ENCODE peak calls at places on chromosomes 6 and 20, in seven cellular contexts. T is lung; J is cardiac muscle cell; Y is DND-41; C is CD8-positive, alpha-beta T cell; I is mucosa of descending colon; K is heart left ventricle. D is an unnamed sample. For H3K4me1 and H3K36me3, the result is how much of the 10 kb centered on the place peaks cover.

GRCh38 chr20:35821807-35822242 is 50.0 kb downstream of the PHF20 start:
- DNase-seq in Y (no peak), J (no peak), T (no peak), K (no peak), I (no peak), C (no peak), D (peak)

GRCh38 chr6:6688283-6688682 is 99.8 kb downstream of the LY86 start:
- DNase-seq in I (no peak), Y (no peak), K (no peak), C (no peak), T (no peak), J (no peak), D (no peak)

GRCh38 chr20:40286991-40287531 is 402.0 kb downstream of the MAFB start:
- DNase-seq in T (peak), C (no peak), J (no peak), I (peak), Y (no peak), K (peak), D (no peak)

GRCh38 chr6:109008061-109008460 is 86.6 kb downstream of the SESN1 start:
- DNase-seq in T (no peak), K (no peak), Y (no peak), C (no peak), I (no peak), J (no peak), D (no peak)

GRCh38 chr20:17648306-17648646 is 33.8 kb downstream of the RRBP1 start:
- DNase-seq in T (peak), K (no peak), I (peak), J (peak), C (no peak), Y (no peak), D (no peak)

GRCh38 chr20:4811661-4812181 is 90.0 kb downstream of the PRND start:
- DNase-seq in T (peak), J (no peak), C (peak), K (peak), Y (peak), I (peak), D (no peak)

GRCh38 chr6:399785-400517 is 8.4 kb downstream of the IRF4 start:
- DNase-seq in J (no peak), Y (no peak), K (no peak), I (no peak), C (peak), T (no peak), D (no peak)

GRCh38 chr6:53197553-53197952 is 48.9 kb upstream of the GCM1 start:
- DNase-seq in Y (no peak), K (no peak), J (no peak), T (no peak), I (no peak), C (no peak), D (no peak)

GRCh38 chr6:16380220-16380809 is 141.9 kb downstream of the GMPR start:
- DNase-seq in K (peak), T (no peak), C (no peak), I (no peak), J (peak), Y (no peak), D (no peak)

GRCh38 chr6:47621838-47622449 is 76.4 kb upstream of the ADGRF4 start:
- DNase-seq in J (no peak), T (no peak), Y (no peak), C (no peak), K (no peak), I (no peak), D (no peak)

GRCh38 chr6:13573669-13574110 is 711 bp upstream of the SIRT5 start:
- DNase-seq in K (peak), T (peak), Y (no peak), C (no peak), J (peak), I (peak), D (no peak)

GRCh38 chr6:141024526-141024925 is 1108.2 kb upstream of the GJE1 start:
- DNase-seq in T (no peak), K (no peak), I (no peak), C (no peak), Y (no peak), J (no peak), D (no peak)

GRCh38 chr6:7650876-7651275 is 60.9 kb downstream of the SNRNP48 start:
- DNase-seq in I (no peak), J (no peak), K (no peak), T (no peak), Y (no peak), C (no peak), D (no peak)

GRCh38 chr6:149385998-149386646 is 13.9 kb upstream of the SUMO4 start:
- DNase-seq in T (no peak), Y (peak), C (no peak), J (no peak), I (no peak), K (no peak), D (no peak)

GRCh38 chr20:54649511-54649962 is 174.1 kb downstream of the DOK5 start:
- DNase-seq in C (peak), J (peak), T (peak), K (peak), Y (peak), I (peak), D (peak)

GRCh38 chr6:107698146-107698545 is 126.0 kb downstream of the SCML4 start:
- DNase-seq in C (no peak), I (no peak), Y (no peak), J (no peak), T (no peak), K (no peak), D (peak)

DNA sequence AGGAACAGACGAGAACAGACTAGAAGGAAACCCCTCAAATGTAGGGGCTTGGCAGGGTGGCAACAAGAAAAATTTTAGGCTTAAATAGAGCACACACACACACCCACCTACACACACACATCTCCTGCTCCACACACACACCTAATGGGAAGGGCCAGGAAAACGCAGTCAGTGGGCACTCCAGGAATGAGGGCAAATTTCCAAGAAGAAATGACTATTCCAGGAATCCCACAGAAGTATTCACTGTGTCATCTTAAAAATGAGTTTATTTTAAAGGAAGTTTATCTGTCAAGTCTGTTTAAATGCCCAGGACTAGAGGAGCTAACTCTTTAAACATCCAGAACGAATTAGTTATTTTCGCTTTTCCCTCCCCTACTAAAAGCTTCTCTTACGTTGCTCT is 13.0 kb downstream of the ALDH8A1 start:
- DNase-seq in T (no peak), J (no peak), K (no peak), I (no peak), Y (no peak), C (no peak), D (no peak)
- H3K4me1 ChIP-seq in T (under half), J (under half), K (under half), I (under half), Y (under half), C (under half), D (under half)

DNA sequence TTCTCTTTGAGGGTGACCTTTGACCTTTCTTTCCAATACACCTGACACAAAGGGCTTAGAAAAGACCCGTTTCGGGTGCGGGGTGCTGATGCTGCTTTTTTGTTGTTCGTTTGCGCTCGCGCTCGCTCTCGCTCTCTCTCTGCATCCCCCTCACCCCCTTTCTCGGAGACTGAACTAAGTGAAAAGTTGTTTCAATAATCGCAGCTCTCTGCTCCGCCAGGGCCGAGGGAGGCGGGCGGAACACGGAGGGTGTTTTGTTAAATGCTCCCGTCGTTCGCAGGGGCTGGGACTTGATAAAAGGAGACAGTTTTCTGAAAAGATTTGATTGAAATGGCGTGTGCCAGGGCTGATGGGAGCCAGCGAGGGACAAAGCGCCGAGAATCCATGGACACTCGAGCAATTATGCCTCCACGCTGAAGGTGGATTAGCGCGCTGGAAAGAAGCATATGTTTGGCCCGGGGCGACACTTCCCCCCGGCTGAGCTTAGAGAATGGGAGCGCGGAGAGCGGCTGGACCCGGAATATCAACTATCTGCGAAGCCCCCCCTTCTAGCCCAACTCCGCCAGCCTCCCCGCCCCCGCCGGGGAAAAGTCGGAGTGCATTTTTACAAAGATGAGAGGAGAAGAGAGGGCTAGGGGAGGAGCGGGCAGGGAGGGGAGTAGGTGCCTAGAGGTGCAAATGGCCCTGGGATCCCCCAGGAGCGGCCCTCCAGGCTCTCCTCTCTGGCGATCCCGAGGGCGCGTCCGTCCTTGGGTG is 25.0 kb downstream of the TFAP2A start:
- DNase-seq in J (no peak), C (no peak), T (no peak), Y (no peak), I (no peak), K (no peak), D (no peak)
- H3K4me3 ChIP-seq in J (peak), C (no peak), T (no peak), Y (no peak), I (no peak), K (no peak), D (no peak)

GRCh38 chr20:2537101-2537500 is 728 bp downstream of the TMC2 start:
- DNase-seq in I (no peak), J (no peak), Y (no peak), T (no peak), C (no peak), K (no peak), D (no peak)

GRCh38 chr20:2536562-2536986 is at the start of gene TMC2:
- DNase-seq in I (no peak), Y (no peak), J (no peak), C (no peak), K (no peak), T (no peak), D (no peak)

GRCh38 chr20:2535711-2536561 is 437 bp upstream of the TMC2 start:
- DNase-seq in I (no peak), T (peak), K (no peak), C (no peak), Y (no peak), J (no peak), D (no peak)

GRCh38 chr20:2528671-2529070 is 7.7 kb upstream of the TMC2 start:
- DNase-seq in C (no peak), K (no peak), J (no peak), T (no peak), Y (no peak), I (no peak), D (no peak)

DNA sequence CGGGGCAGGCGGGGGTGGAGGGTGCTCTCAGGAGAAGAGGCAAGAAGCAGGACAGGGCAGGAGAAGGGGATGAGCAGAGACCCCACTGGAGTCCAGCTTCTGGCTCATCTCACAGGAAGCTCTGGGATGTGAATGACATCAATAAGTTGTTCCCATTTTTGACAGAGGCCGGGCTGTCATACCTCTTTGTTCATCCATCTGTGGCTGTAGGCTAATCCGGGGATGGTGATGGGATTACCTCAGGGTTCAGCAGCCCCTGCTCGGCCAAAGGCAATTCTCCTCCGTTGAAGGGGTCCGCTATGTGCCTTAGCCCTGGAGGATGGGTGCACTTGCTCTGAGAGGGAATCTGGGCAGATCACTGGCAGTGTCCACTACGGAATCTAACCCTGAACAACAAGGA is 3.3 kb upstream of the TMC2 start:
- DNase-seq in C (no peak), K (no peak), Y (no peak), T (no peak), J (no peak), I (no peak), D (no peak)
- H3K36me3 ChIP-seq in C (under half), K (under half), Y (under half), T (under half), J (under half), I (under half), D (under half)

DNA sequence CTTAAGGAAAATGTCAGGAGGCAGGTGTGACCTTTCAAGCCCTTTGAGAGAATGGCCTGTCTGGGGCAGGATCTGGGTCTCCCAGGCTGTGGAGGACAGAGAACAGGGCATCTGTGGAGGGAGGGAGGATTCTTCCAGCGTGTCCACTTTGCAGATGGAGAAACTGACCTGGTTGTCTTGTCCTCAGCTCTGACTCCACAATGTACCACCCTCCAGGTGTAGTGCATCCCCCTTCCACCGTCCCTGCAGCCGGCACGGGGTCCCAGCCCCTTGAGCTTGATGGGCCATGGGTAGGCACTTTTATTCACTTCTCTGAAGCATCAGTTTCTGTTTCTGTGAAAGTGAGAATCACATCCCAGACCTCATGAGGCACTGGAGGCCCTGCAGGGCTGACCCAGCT is 4.6 kb upstream of the TGM2 start:
- DNase-seq in K (no peak), Y (no peak), I (no peak), C (no peak), T (no peak), J (no peak), D (no peak)
- H3K4me1 ChIP-seq in K (under half), Y (under half), I (under half), C (under half), T (under half), J (under half), D (half or more)